ENCODE peak calls at places on chromosomes 13 and 19, in seven cellular contexts. One of them, this sample, is unnamed.

GRCh38 chr13:71285700-71286099 is 581.3 kb downstream of the DACH1 start:
- ATAC-seq in HCT116: no peak
- ATAC-seq in PC-3: no peak
- ATAC-seq in heart right ventricle: no peak
- ATAC-seq in heart left ventricle: no peak
- ATAC-seq in lower lobe of right lung: no peak
- ATAC-seq in pancreas: no peak
- ATAC-seq in this sample: no peak

GRCh38 chr13:75299206-75299605 is 182.8 kb downstream of the TBC1D4 start:
- ATAC-seq in HCT116: no peak
- ATAC-seq in PC-3: no peak
- ATAC-seq in heart right ventricle: no peak
- ATAC-seq in heart left ventricle: no peak
- ATAC-seq in lower lobe of right lung: no peak
- ATAC-seq in pancreas: no peak
- ATAC-seq in this sample: no peak

GRCh38 chr13:42001580-42001979 is 40.7 kb upstream of the VWA8 start:
- ATAC-seq in HCT116: no peak
- ATAC-seq in PC-3: peak; percentile 61
- ATAC-seq in heart right ventricle: no peak
- ATAC-seq in heart left ventricle: peak; percentile 39
- ATAC-seq in lower lobe of right lung: peak; percentile 69
- ATAC-seq in pancreas: peak; percentile 43
- ATAC-seq in this sample: no peak

GRCh38 chr19:16654151-16654550 is 5.8 kb downstream of the SMIM7 start:
- ATAC-seq in HCT116: peak; percentile 84
- ATAC-seq in PC-3: no peak
- ATAC-seq in heart right ventricle: no peak
- ATAC-seq in heart left ventricle: no peak
- ATAC-seq in lower lobe of right lung: no peak
- ATAC-seq in pancreas: no peak
- ATAC-seq in this sample: no peak

GRCh38 chr13:99495478-99496321 is 5.6 kb upstream of the TM9SF2 start:
- ATAC-seq in HCT116: no peak
- ATAC-seq in PC-3: no peak
- ATAC-seq in heart right ventricle: no peak
- ATAC-seq in heart left ventricle: no peak
- ATAC-seq in lower lobe of right lung: no peak
- ATAC-seq in pancreas: no peak
- ATAC-seq in this sample: no peak

GRCh38 chr13:108276060-108276459 is 6.5 kb downstream of the TNFSF13B start:
- ATAC-seq in HCT116: no peak
- ATAC-seq in PC-3: no peak
- ATAC-seq in heart right ventricle: peak; percentile 46
- ATAC-seq in heart left ventricle: peak; percentile 70
- ATAC-seq in lower lobe of right lung: peak; percentile 71
- ATAC-seq in pancreas: peak; percentile 58
- ATAC-seq in this sample: peak; percentile 58

GRCh38 chr19:43675269-43675879 is 5.4 kb upstream of the PLAUR start:
- ATAC-seq in HCT116: peak; percentile 89
- ATAC-seq in PC-3: peak; percentile 89
- ATAC-seq in heart right ventricle: no peak
- ATAC-seq in heart left ventricle: no peak
- ATAC-seq in lower lobe of right lung: peak; percentile 71
- ATAC-seq in pancreas: peak; percentile 78
- ATAC-seq in this sample: no peak

GRCh38 chr19:31118292-31118925 is 230.8 kb downstream of the TSHZ3 start:
- ATAC-seq in HCT116: no peak
- ATAC-seq in PC-3: no peak
- ATAC-seq in heart right ventricle: peak; percentile 52
- ATAC-seq in heart left ventricle: peak; percentile 61
- ATAC-seq in lower lobe of right lung: peak; percentile 35
- ATAC-seq in pancreas: peak; percentile 29
- ATAC-seq in this sample: peak; percentile 31

GRCh38 chr13:80400834-80401450 is 60.0 kb upstream of the SPRY2 start:
- ATAC-seq in HCT116: no peak
- ATAC-seq in PC-3: no peak
- ATAC-seq in heart right ventricle: no peak
- ATAC-seq in heart left ventricle: no peak
- ATAC-seq in lower lobe of right lung: no peak
- ATAC-seq in pancreas: no peak
- ATAC-seq in this sample: no peak

GRCh38 chr19:16714702-16715294 is 4.8 kb upstream of the NWD1 start:
- ATAC-seq in HCT116: peak; percentile 63
- ATAC-seq in PC-3: peak; percentile 6
- ATAC-seq in heart right ventricle: no peak
- ATAC-seq in heart left ventricle: no peak
- ATAC-seq in lower lobe of right lung: peak; percentile 84
- ATAC-seq in pancreas: peak; percentile 73
- ATAC-seq in this sample: peak; percentile 48

GRCh38 chr13:32116210-32116609 is 84.6 kb downstream of the FRY start:
- ATAC-seq in HCT116: no peak
- ATAC-seq in PC-3: no peak
- ATAC-seq in heart right ventricle: no peak
- ATAC-seq in heart left ventricle: no peak
- ATAC-seq in lower lobe of right lung: no peak
- ATAC-seq in pancreas: no peak
- ATAC-seq in this sample: no peak

GRCh38 chr13:75875450-75875849 is 239.3 kb downstream of the LMO7 start:
- ATAC-seq in HCT116: no peak
- ATAC-seq in PC-3: no peak
- ATAC-seq in heart right ventricle: no peak
- ATAC-seq in heart left ventricle: no peak
- ATAC-seq in lower lobe of right lung: no peak
- ATAC-seq in pancreas: no peak
- ATAC-seq in this sample: no peak

GRCh38 chr13:35716186-35716585 is 239.7 kb upstream of the MAB21L1 start:
- ATAC-seq in HCT116: no peak
- ATAC-seq in PC-3: peak; percentile 69
- ATAC-seq in heart right ventricle: peak; percentile 25
- ATAC-seq in heart left ventricle: peak; percentile 61
- ATAC-seq in lower lobe of right lung: peak; percentile 90
- ATAC-seq in pancreas: no peak
- ATAC-seq in this sample: peak; percentile 77

GRCh38 chr19:35712910-35713845 is 4.6 kb upstream of the KMT2B start:
- ATAC-seq in HCT116: no peak
- ATAC-seq in PC-3: no peak
- ATAC-seq in heart right ventricle: no peak
- ATAC-seq in heart left ventricle: no peak
- ATAC-seq in lower lobe of right lung: no peak
- ATAC-seq in pancreas: no peak
- ATAC-seq in this sample: no peak

GRCh38 chr13:29922281-29922821 is 71.9 kb upstream of the UBL3 start:
- ATAC-seq in HCT116: no peak
- ATAC-seq in PC-3: peak; percentile 2
- ATAC-seq in heart right ventricle: no peak
- ATAC-seq in heart left ventricle: no peak
- ATAC-seq in lower lobe of right lung: no peak
- ATAC-seq in pancreas: no peak
- ATAC-seq in this sample: no peak

GRCh38 chr13:48769107-48769704 is 115.5 kb downstream of the CYSLTR2 start:
- ATAC-seq in HCT116: peak; percentile 98
- ATAC-seq in PC-3: peak; percentile 76
- ATAC-seq in heart right ventricle: peak; percentile 90
- ATAC-seq in heart left ventricle: peak; percentile 96
- ATAC-seq in lower lobe of right lung: peak; percentile 99
- ATAC-seq in pancreas: peak; percentile 100
- ATAC-seq in this sample: peak; percentile 92

GRCh38 chr19:6556480-6556879 is 25.7 kb downstream of the TNFSF9 start:
- ATAC-seq in HCT116: no peak
- ATAC-seq in PC-3: no peak
- ATAC-seq in heart right ventricle: no peak
- ATAC-seq in heart left ventricle: no peak
- ATAC-seq in lower lobe of right lung: no peak
- ATAC-seq in pancreas: no peak
- ATAC-seq in this sample: no peak

GRCh38 chr19:16043156-16043757 is 33.0 kb upstream of the TPM4 start:
- ATAC-seq in HCT116: no peak
- ATAC-seq in PC-3: no peak
- ATAC-seq in heart right ventricle: no peak
- ATAC-seq in heart left ventricle: no peak
- ATAC-seq in lower lobe of right lung: no peak
- ATAC-seq in pancreas: no peak
- ATAC-seq in this sample: no peak

GRCh38 chr13:53129864-53130393 is 101.3 kb downstream of the OLFM4 start:
- ATAC-seq in HCT116: no peak
- ATAC-seq in PC-3: no peak
- ATAC-seq in heart right ventricle: no peak
- ATAC-seq in heart left ventricle: no peak
- ATAC-seq in lower lobe of right lung: no peak
- ATAC-seq in pancreas: no peak
- ATAC-seq in this sample: no peak

DNA sequence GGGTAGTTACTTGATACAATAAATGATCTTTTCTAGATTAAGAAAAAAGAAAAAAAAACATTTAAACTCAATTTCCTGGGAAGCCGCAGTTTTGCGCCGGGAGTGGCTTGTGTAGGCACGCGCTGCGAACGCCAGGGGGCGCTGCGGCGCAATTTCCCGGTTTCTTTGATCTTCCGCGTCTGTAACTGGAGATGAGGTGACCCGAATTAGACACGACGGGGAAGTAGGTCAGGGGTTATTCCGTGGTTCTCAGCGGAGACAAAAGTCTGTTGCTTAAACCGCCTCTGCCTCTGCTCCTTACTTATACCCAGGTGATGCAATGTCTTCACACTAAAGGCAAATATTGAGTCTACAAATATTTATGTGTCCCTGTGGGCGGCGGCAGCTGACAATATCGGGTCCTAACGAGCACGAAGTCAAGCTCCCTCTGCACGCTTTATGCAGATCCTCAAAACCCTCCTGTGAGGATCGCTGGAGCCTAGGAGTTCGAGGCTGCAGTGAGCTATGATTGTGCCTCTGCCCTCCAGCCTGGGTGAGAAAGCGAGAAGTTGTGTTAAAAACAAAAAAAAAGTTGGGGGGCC is 15.2 kb downstream of the STXBP2 start:
- ATAC-seq in HCT116: peak; percentile 83
- ATAC-seq in PC-3: peak; percentile 78
- ATAC-seq in heart right ventricle: peak; percentile 91
- ATAC-seq in heart left ventricle: peak; percentile 80
- ATAC-seq in lower lobe of right lung: peak; percentile 88
- ATAC-seq in pancreas: peak; percentile 88
- ATAC-seq in this sample: peak; percentile 90
- H3K4me3 ChIP-seq in HCT116: peak overlapping the region; percentile 15
- H3K4me3 ChIP-seq in PC-3: peak overlapping the region; percentile 23
- H3K4me3 ChIP-seq in heart right ventricle: no peak overlapping the region
- H3K4me3 ChIP-seq in heart left ventricle: peak overlapping the region; percentile 30
- H3K4me3 ChIP-seq in lower lobe of right lung: peak overlapping the region; percentile 31
- H3K4me3 ChIP-seq in pancreas: peak overlapping the region; percentile 8
- H3K4me3 ChIP-seq in this sample: peak overlapping the region; percentile 18

GRCh38 chr19:40810160-40810559 is 11.2 kb downstream of the EGLN2 start:
- ATAC-seq in HCT116: no peak
- ATAC-seq in PC-3: no peak
- ATAC-seq in heart right ventricle: no peak
- ATAC-seq in heart left ventricle: no peak
- ATAC-seq in lower lobe of right lung: no peak
- ATAC-seq in pancreas: no peak
- ATAC-seq in this sample: no peak

GRCh38 chr19:40808497-40808896 is 9.5 kb downstream of the EGLN2 start:
- ATAC-seq in HCT116: no peak
- ATAC-seq in PC-3: no peak
- ATAC-seq in heart right ventricle: no peak
- ATAC-seq in heart left ventricle: no peak
- ATAC-seq in lower lobe of right lung: no peak
- ATAC-seq in pancreas: no peak
- ATAC-seq in this sample: no peak

GRCh38 chr19:40813182-40813581 is 14.2 kb downstream of the EGLN2 start:
- ATAC-seq in HCT116: no peak
- ATAC-seq in PC-3: no peak
- ATAC-seq in heart right ventricle: no peak
- ATAC-seq in heart left ventricle: no peak
- ATAC-seq in lower lobe of right lung: peak; percentile 16
- ATAC-seq in pancreas: no peak
- ATAC-seq in this sample: no peak

GRCh38 chr19:40809358-40810086 is 10.5 kb downstream of the EGLN2 start:
- ATAC-seq in HCT116: no peak
- ATAC-seq in PC-3: no peak
- ATAC-seq in heart right ventricle: no peak
- ATAC-seq in heart left ventricle: no peak
- ATAC-seq in lower lobe of right lung: no peak
- ATAC-seq in pancreas: no peak
- ATAC-seq in this sample: no peak

GRCh38 chr19:40811478-40812341 is 12.7 kb downstream of the EGLN2 start:
- ATAC-seq in HCT116: no peak
- ATAC-seq in PC-3: no peak
- ATAC-seq in heart right ventricle: no peak
- ATAC-seq in heart left ventricle: no peak
- ATAC-seq in lower lobe of right lung: no peak
- ATAC-seq in pancreas: no peak
- ATAC-seq in this sample: no peak
- TF ChIP-seq CTCF in HCT116: no peak
- TF ChIP-seq CTCF in PC-3: no peak
- TF ChIP-seq CTCF in heart right ventricle: no peak
- TF ChIP-seq CTCF in heart left ventricle: no peak
- TF ChIP-seq CTCF in lower lobe of right lung: no peak
- TF ChIP-seq CTCF in pancreas: no peak
- TF ChIP-seq CTCF in this sample: no peak

DNA sequence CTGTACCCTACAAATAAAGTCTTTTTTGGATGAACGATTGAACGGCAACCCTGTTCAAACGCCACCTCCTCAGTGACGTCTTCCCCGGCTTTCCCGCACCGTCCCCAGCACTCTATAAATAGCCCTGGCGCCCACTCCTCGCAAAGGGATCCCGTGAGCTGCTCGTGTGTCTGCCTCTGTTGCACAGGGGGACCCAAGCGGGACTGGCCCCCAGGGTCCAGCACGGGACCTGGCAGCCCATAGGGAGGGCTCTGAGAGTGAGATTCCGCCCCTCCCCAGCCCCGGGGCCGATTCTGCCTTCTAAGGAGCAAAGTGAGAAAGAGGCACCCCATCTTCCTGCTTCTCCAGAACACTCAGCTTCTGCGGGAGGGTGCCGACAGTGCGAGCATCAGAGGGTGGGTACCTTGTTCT is 8.1 kb upstream of the FKRP start:
- ATAC-seq in HCT116: no peak
- ATAC-seq in PC-3: no peak
- ATAC-seq in heart right ventricle: no peak
- ATAC-seq in heart left ventricle: no peak
- ATAC-seq in lower lobe of right lung: no peak
- ATAC-seq in pancreas: no peak
- ATAC-seq in this sample: no peak
- H3K36me3 ChIP-seq in HCT116: peaks cover 45% of the 10 kb centered on the region
- H3K36me3 ChIP-seq in PC-3: peaks cover 6% of the 10 kb centered on the region
- H3K36me3 ChIP-seq in heart right ventricle: peaks cover 71% of the 10 kb centered on the region
- H3K36me3 ChIP-seq in heart left ventricle: peaks cover 53% of the 10 kb centered on the region
- H3K36me3 ChIP-seq in lower lobe of right lung: peaks cover 81% of the 10 kb centered on the region
- H3K36me3 ChIP-seq in pancreas: no peaks in the 10 kb centered on the region
- H3K36me3 ChIP-seq in this sample: no peaks in the 10 kb centered on the region

DNA sequence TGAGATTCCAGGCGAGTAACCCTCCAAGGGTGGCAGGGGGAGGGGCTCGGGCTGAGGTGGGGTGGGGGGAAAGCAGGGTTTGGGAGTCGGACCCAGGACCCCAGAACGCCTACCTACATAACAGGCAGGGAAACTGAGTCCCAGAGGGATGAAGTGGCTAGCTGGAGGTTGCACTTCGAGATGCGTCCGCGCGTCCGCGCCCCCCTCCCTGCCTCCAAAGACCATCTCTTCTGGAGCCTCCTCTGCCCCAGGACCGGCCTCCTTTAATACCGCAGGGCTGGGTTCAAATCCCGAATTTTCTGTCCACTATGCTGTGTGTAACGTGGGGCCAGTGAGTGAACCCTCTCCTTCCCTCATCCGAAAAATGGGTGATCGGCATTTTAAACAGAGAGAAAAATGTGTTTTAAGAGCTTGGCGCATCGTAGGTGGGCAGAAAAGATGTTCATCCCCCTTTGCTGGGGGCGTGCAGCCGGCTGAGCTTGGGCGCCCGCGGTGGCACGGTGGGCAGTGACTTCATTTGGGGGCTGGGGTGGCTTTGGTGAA is 13.8 kb downstream of the TJP3 start:
- ATAC-seq in HCT116: no peak
- ATAC-seq in PC-3: no peak
- ATAC-seq in heart right ventricle: no peak
- ATAC-seq in heart left ventricle: no peak
- ATAC-seq in lower lobe of right lung: no peak
- ATAC-seq in pancreas: no peak
- ATAC-seq in this sample: no peak
- H3K4me3 ChIP-seq in HCT116: peak overlapping the region; percentile 63
- H3K4me3 ChIP-seq in PC-3: peak overlapping the region; percentile 62
- H3K4me3 ChIP-seq in heart right ventricle: no peak overlapping the region
- H3K4me3 ChIP-seq in heart left ventricle: no peak overlapping the region
- H3K4me3 ChIP-seq in lower lobe of right lung: peak overlapping the region; percentile 48
- H3K4me3 ChIP-seq in pancreas: peak overlapping the region; percentile 51
- H3K4me3 ChIP-seq in this sample: no peak overlapping the region

This sample was measured in gastroesophageal sphincter.